ENCODE peak calls at places on chromosome 3, in eight cellular contexts. G is heart left ventricle, T is transverse colon, P is uterus, U is sigmoid colon, L is HCT116, I is tibial nerve, V is body of pancreas. F is an unnamed sample. For H3K4me1, the result is how much of the 10 kb centered on the place peaks cover.

GRCh38 chr3:34206996-34207395 is 408.6 kb downstream of the PDCD6IP start:
- DNase-seq in P (no peak), V (no peak), L (no peak), T (no peak), U (no peak), G (no peak), I (no peak), F (no peak)

GRCh38 chr3:4980229-4981159 is 1.3 kb downstream of the BHLHE40 start:
- DNase-seq in G (peak), I (peak), P (peak), V (peak), U (peak), T (peak), L (peak), F (peak)

GRCh38 chr3:126397610-126398422 is 3.1 kb downstream of the CFAP100 start:
- DNase-seq in P (peak), T (no peak), I (no peak), U (peak), V (no peak), L (no peak), G (no peak), F (no peak)

GRCh38 chr3:32498992-32499391 is 3.7 kb downstream of the CMTM6 start:
- DNase-seq in V (no peak), L (no peak), P (no peak), U (no peak), I (no peak), T (no peak), G (no peak), F (no peak)

GRCh38 chr3:101676765-101677435 is at the start of gene ZBTB11:
- DNase-seq in U (peak), I (peak), V (peak), L (peak), T (peak), G (peak), P (peak), F (peak)

GRCh38 chr3:18153571-18154173 is 271.5 kb downstream of the SATB1 start:
- DNase-seq in I (no peak), L (peak), G (no peak), T (no peak), V (peak), U (no peak), P (no peak), F (no peak)

GRCh38 chr3:73926360-73927202 is 301.8 kb upstream of the PDZRN3 start:
- DNase-seq in G (no peak), L (no peak), V (no peak), I (no peak), P (no peak), U (no peak), T (no peak), F (no peak)

GRCh38 chr3:179542375-179542774 is 20.4 kb upstream of the ACTL6A start:
- DNase-seq in V (no peak), I (no peak), U (no peak), T (no peak), G (no peak), L (no peak), P (no peak), F (no peak)

GRCh38 chr3:50587806-50588758 is 18.8 kb downstream of the HEMK1 start:
- DNase-seq in P (no peak), L (no peak), I (no peak), V (no peak), G (no peak), U (no peak), T (no peak), F (no peak)

GRCh38 chr3:49098429-49098828 is 4.6 kb upstream of the QRICH1 start:
- DNase-seq in V (no peak), P (no peak), T (no peak), L (no peak), U (no peak), G (peak), I (no peak), F (no peak)

GRCh38 chr3:105394177-105394576 is 27.5 kb downstream of the ALCAM start:
- DNase-seq in I (no peak), V (no peak), P (no peak), T (no peak), L (no peak), U (no peak), G (no peak), F (no peak)

GRCh38 chr3:60803156-60803555 is 448.1 kb downstream of the FHIT start:
- DNase-seq in I (no peak), G (no peak), V (no peak), L (no peak), U (no peak), P (no peak), T (no peak), F (no peak)

GRCh38 chr3:17151598-17152373 is 267.0 kb downstream of the PLCL2 start:
- DNase-seq in T (peak), G (no peak), L (no peak), I (no peak), P (no peak), V (no peak), U (no peak), F (peak)

GRCh38 chr3:160577551-160578195 is 12.3 kb upstream of the KPNA4 start:
- DNase-seq in U (no peak), V (peak), P (no peak), T (no peak), I (no peak), L (peak), G (no peak), F (no peak)

GRCh38 chr3:148943531-148944200 is 47.7 kb upstream of the GYG1 start:
- DNase-seq in T (no peak), G (no peak), L (peak), P (no peak), I (peak), U (no peak), V (no peak), F (no peak)

GRCh38 chr3:57682284-57682683 is 10.6 kb downstream of the DENND6A start:
- DNase-seq in I (no peak), P (no peak), V (no peak), U (no peak), G (no peak), L (no peak), T (no peak), F (no peak)

GRCh38 chr3:53921296-53921695 is 29.6 kb upstream of the SELENOK start:
- DNase-seq in V (no peak), U (no peak), L (no peak), I (no peak), T (no peak), P (no peak), G (no peak), F (no peak)

GRCh38 chr3:189975376-189975990 is 145.2 kb downstream of the P3H2 start:
- DNase-seq in P (no peak), G (no peak), L (no peak), T (no peak), V (no peak), I (no peak), U (no peak), F (no peak)

GRCh38 chr3:69088033-69088432 is 3.3 kb downstream of the ARL6IP5 start:
- DNase-seq in I (no peak), P (no peak), L (no peak), T (no peak), G (no peak), V (no peak), U (no peak), F (no peak)

GRCh38 chr3:59978979-59979378 is 929.2 kb upstream of the CFAP20DC start:
- DNase-seq in T (no peak), U (no peak), I (no peak), V (no peak), P (no peak), G (no peak), L (no peak), F (no peak)

GRCh38 chr3:44628716-44629115 is 3.9 kb downstream of the ZNF197 start:
- DNase-seq in V (no peak), L (no peak), G (no peak), P (no peak), T (no peak), I (no peak), U (no peak), F (no peak)

DNA sequence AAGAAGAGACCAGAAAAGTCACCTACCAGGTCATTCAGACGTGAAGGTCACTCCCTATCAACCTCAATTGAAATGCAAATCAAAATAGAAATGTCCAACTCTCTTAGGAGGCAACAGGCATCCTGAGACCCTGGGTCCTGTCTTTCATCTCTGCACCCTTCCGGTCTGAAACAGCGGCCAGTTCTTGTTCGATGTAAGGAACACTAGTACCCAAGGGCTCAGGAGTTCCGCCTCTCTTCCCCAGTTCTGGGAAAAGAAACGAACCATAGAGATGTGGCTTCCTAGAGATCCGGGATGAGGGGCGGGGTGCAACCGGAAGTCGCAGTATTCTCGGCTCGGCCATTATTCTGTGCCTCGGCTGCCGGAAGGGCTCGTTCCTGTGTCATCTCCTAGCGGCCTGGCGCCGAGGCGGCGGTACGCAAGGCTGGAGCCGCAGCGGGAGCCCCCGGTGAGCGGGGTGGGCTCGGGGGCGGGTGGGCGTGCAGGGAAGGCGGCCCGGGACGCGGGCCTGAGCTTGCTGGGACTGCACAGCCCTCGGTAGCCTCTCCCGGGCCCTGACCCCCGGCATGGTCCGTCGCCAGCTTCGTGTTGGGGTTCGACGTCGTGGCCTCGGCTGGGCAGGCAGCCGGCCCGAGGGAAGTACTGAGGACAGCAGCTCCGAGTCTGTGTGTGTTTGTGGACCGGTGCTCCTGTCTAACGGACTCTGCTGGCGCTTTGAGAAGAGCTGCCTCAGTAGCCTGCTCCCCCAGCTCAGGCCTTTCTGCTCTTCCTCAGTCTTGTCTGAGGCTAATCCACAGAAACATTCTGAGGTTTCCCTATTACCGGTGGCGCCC is at the start of gene ZNF197:
- DNase-seq in P (peak), V (peak), T (peak), U (peak), G (peak), L (peak), I (peak), F (peak)
- TF ChIP-seq POLR2A in P (no peak), V (peak), T (peak), U (no peak), G (no peak), L (peak), I (no peak), F (no peak)

GRCh38 chr3:71247948-71248315 is 335.6 kb downstream of the FOXP1 start:
- DNase-seq in V (no peak), T (no peak), U (no peak), G (no peak), L (no peak), I (no peak), P (no peak), F (no peak)
- H3K4me1 ChIP-seq in V (half or more), T (under half), U (under half), G (under half), L (under half), I (under half), P (under half), F (under half)

DNA sequence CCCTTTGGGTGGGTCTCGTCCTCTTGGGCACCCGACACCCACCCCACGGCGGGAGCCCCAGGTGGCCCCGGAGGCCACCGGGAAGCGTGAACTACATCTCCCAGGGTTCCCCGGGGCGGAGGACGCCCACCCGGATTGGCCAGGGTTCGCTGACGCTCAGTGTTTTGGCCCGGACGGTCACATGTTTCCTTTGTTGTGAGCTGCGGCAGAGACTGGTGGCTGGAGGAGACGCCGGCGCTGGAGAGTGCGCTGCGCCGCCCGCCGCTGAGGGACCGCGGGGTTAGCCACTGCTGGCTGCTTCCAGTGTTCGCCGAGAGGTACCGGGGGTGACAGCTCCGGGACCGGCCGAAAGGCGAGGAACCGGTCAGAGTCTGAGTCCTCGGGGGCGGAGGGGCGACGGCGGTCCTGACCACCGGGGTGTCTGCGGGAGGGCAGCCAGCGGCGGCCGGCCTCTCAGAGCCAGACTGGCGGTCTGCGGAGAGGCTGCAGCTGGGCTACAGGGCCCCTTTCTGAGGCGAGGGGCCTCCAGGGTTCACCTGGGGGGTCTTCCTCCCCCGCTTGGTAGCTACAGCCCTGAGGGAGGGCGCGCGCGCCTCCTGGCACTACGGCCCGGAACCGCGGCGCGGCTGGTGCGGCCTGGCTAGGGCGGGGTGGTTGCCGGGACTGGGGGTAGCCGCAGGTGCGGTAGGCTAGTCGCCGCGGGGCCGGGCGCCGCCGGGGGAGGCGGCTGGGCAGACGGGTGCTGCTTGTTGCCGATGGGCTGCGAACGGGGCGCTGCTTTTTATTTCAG is at the start of gene KLHL24:
- DNase-seq in T (peak), I (peak), P (peak), V (peak), U (peak), L (peak), G (peak), F (peak)
- TF ChIP-seq POLR2A in T (peak), I (peak), P (peak), V (peak), U (peak), L (no peak), G (peak), F (peak)

GRCh38 chr3:11138371-11138770 is 15.9 kb upstream of the HRH1 start:
- DNase-seq in I (no peak), P (no peak), G (no peak), L (no peak), T (no peak), U (no peak), V (no peak), F (no peak)

GRCh38 chr3:11143476-11143875 is 10.8 kb upstream of the HRH1 start:
- DNase-seq in T (no peak), V (no peak), I (no peak), G (no peak), U (no peak), L (no peak), P (no peak), F (no peak)

GRCh38 chr3:11140054-11140712 is 14.1 kb upstream of the HRH1 start:
- DNase-seq in T (peak), P (no peak), G (peak), L (no peak), I (peak), U (no peak), V (no peak), F (no peak)

GRCh38 chr3:11137627-11137959 is 16.7 kb upstream of the HRH1 start:
- DNase-seq in V (no peak), L (no peak), U (no peak), P (no peak), I (no peak), T (no peak), G (no peak), F (no peak)

DNA sequence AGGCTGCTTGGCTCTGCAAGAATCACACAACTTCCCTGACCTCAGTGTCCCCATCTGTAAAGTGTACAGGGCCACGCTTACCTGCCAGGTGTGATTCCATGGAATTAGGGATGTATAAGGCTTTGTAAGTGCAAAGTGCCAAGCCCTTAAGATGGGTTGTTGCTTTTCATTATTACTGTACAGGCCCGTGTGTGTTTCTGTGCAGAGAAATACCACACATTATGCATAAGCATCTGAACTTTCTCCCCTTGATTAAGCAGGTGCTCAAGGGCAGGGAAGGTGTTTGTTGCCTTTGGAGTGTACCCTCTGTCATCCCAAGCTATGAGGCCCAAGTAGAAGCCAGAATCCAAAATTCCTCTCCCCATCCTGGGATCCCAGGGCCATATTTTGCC is 13.6 kb upstream of the HRH1 start:
- DNase-seq in V (no peak), I (no peak), G (no peak), L (no peak), P (no peak), T (no peak), U (no peak), F (no peak)
- H3K4me1 ChIP-seq in V (under half), I (under half), G (under half), L (under half), P (under half), T (under half), U (under half), F (under half)

DNA sequence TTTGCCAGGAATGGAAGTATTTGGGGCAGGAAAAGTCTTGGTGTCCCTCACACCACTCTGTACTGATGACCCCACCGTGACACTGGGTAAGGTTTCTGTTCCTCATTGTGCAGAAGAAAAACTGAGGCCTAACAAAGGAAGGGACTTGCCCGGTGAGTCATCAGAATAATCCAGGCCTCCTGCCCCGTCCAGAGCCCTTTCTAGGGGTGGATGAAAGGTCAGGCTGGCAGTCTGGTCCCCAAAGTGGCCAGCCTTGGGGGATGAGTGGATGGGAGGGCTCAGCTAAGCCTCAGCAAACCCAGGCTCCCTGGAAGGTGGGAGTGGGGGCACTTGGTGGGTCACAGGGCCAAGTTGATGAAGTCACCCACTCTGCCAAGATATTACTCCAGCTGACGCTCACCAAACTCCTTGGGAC is 2.3 kb upstream of the DNAH1 start:
- DNase-seq in V (no peak), I (no peak), P (no peak), G (peak), T (peak), U (no peak), L (no peak), F (no peak)
- TF ChIP-seq POLR2A in V (no peak), I (no peak), P (no peak), G (no peak), T (no peak), U (no peak), L (no peak), F (no peak)

DNA sequence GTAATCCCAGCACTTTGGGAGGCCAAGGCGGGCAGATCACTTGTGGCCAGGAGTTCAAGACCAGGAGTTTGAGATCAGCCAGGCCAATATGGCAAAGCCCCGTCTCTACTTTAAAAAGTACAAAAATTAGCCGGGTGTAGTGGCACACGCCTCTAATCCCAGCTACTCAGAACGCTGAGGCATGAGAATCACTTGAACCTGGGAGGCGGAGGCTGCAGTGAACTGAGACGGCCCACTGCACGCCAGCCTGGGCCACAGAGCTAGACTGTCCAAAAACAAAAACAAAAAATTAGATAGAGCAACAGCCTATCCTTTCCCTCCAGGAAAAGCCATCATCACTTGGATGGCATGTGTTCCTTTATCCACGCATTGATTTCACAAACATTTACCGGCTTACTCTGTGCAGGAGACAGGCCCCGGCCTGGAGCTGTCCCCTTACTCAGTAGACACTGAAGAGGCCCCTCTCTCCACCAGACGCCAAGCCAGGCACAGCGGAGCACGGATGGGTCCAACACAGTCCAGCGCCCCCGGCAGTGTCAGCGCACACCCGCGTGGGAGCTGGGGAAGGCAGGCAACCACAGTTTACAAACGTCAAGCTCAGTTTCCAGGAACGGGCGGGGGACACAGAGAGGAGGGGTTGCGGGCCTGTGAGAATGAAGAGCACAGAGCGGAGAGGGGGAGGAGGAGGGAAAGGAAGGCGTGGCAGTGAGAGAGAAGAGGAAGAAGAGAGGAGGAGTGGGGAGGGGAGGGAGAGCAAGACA is 3.1 kb downstream of the GP5 start:
- DNase-seq in U (peak), I (peak), L (no peak), T (peak), P (peak), G (no peak), V (no peak), F (no peak)
- H3K4me1 ChIP-seq in U (under half), I (under half), L (under half), T (under half), P (under half), G (under half), V (under half), F (under half)

GRCh38 chr3:129399145-129399894 is 29.1 kb downstream of the EFCAB12 start:
- DNase-seq in U (peak), G (peak), V (peak), I (peak), T (peak), P (peak), L (peak), F (peak)
- TF ChIP-seq POLR2A in U (no peak), G (no peak), V (no peak), I (no peak), T (no peak), P (no peak), L (no peak), F (no peak)

F was measured in breast epithelium.